ENCODE peak calls at places on chromosomes 6 and 20, in ten cellular contexts. F is activated naive CD4-positive, alpha-beta T cell treated with anti-CD3 and anti-CD28 coated beads for 36 hours; Z is endothelial cell; L is stimulated activated CD4-positive, alpha-beta T cell treated with anti-CD3 and anti-CD28 coated beads, TNF-alpha, amount 100 ng/mL, for 24 hours; Y is PC-3; A is memory B cell; W is bronchial epithelial cell; X is stimulated activated naive CD4-positive, alpha-beta T cell; E is NCI-H510A treated with DMSO at 0.1 percent for 48 hours; B is smooth muscle cell of the brain vasculature. G is an unnamed sample.

GRCh38 chr6:30259140-30260035 is 46.2 kb upstream of the TRIM26 start:
- DNase-seq in B (peak; percentile 39), F (peak; percentile 86), Y (peak; percentile 83), W (peak; percentile 85), L (peak; percentile 44), X (peak; percentile 70), E (no peak), A (peak; percentile 78), Z (peak; percentile 70), G (no peak)

GRCh38 chr6:48135352-48136084 is 24.5 kb upstream of the PTCHD4 start:
- DNase-seq in X (no peak), Z (no peak), B (no peak), E (no peak), F (no peak), A (no peak), L (no peak), W (peak; percentile 83), Y (peak; percentile 77), G (no peak)

GRCh38 chr6:57316581-57317059 is 810 bp upstream of the PRIM2 start:
- DNase-seq in Y (peak; percentile 96), E (peak; percentile 99), F (peak; percentile 91), A (peak; percentile 71), Z (peak; percentile 77), W (peak; percentile 85), L (peak; percentile 59), X (peak; percentile 77), B (peak; percentile 82), G (peak; percentile 80)

GRCh38 chr6:97586344-97586743 is 303.3 kb upstream of the MMS22L start:
- DNase-seq in A (no peak), F (no peak), W (peak; percentile 18), B (no peak), E (no peak), Y (no peak), X (no peak), L (no peak), Z (peak; percentile 8), G (no peak)

GRCh38 chr20:9220874-9221547 is 152.1 kb downstream of the PLCB4 start:
- DNase-seq in B (no peak), E (no peak), F (no peak), Y (no peak), X (no peak), Z (no peak), W (peak; percentile 23), L (no peak), A (no peak), G (no peak)

GRCh38 chr20:38143238-38143645 is 21.8 kb downstream of the TGM2 start:
- DNase-seq in E (peak; percentile 62), L (no peak), Z (no peak), F (no peak), B (no peak), Y (peak; percentile 69), X (no peak), A (no peak), W (peak; percentile 77), G (no peak)

GRCh38 chr6:131909408-131910218 is 41.6 kb downstream of the CCN2 start:
- DNase-seq in F (peak; percentile 87), X (peak; percentile 54), W (peak; percentile 60), L (peak; percentile 47), Z (peak; percentile 84), Y (peak; percentile 87), E (peak; percentile 17), A (peak; percentile 65), B (peak; percentile 58), G (peak; percentile 15)

GRCh38 chr6:127119361-127120108 is 1.1 kb downstream of the RSPO3 start:
- DNase-seq in Z (peak; percentile 34), E (no peak), F (peak; percentile 21), X (no peak), A (no peak), B (no peak), Y (no peak), W (no peak), L (no peak), G (no peak)

GRCh38 chr20:36645998-36646397 is at the start of gene SLA2:
- DNase-seq in A (peak; percentile 49), X (peak; percentile 32), W (no peak), Z (no peak), L (peak; percentile 32), Y (no peak), F (peak; percentile 83), E (no peak), B (no peak), G (no peak)

GRCh38 chr6:73169111-73169510 is 56.2 kb downstream of the KHDC1L start:
- DNase-seq in X (no peak), Z (no peak), B (no peak), Y (no peak), L (no peak), E (no peak), A (no peak), W (no peak), F (no peak), G (no peak)

GRCh38 chr6:143125896-143126573 is 65.3 kb downstream of the AIG1 start:
- DNase-seq in Y (no peak), W (no peak), A (no peak), X (no peak), E (no peak), F (no peak), L (no peak), B (no peak), Z (no peak), G (no peak)

GRCh38 chr20:51022803-51023616 is at the start of gene KCNG1:
- DNase-seq in Y (peak; percentile 95), W (peak; percentile 38), B (no peak), E (peak; percentile 11), F (peak; percentile 66), Z (peak; percentile 81), A (no peak), L (peak; percentile 36), X (no peak), G (no peak)

GRCh38 chr20:58239216-58239615 is 10.8 kb upstream of the ANKRD60 start:
- DNase-seq in Z (no peak), L (no peak), W (no peak), A (no peak), B (no peak), F (no peak), E (no peak), X (no peak), Y (no peak), G (no peak)

GRCh38 chr20:46060301-46060881 is 29.4 kb downstream of the NCOA5 start:
- DNase-seq in E (peak; percentile 20), B (no peak), A (no peak), Y (no peak), W (no peak), Z (no peak), X (no peak), L (no peak), F (no peak), G (peak; percentile 71)

GRCh38 chr6:12260458-12261041 is 29.6 kb upstream of the EDN1 start:
- DNase-seq in F (no peak), B (no peak), W (no peak), L (no peak), X (no peak), Y (no peak), A (no peak), E (no peak), Z (no peak), G (no peak)

GRCh38 chr6:32117461-32117860 is 8.3 kb upstream of the TNXB start:
- DNase-seq in X (no peak), B (no peak), E (no peak), L (no peak), A (no peak), F (no peak), W (no peak), Y (no peak), Z (no peak), G (no peak)

GRCh38 chr6:30061766-30062458 is 847 bp downstream of the POLR1H start:
- DNase-seq in A (no peak), F (peak; percentile 67), B (no peak), Z (no peak), Y (peak; percentile 44), E (peak; percentile 39), W (peak; percentile 38), L (no peak), X (peak; percentile 36), G (no peak)

GRCh38 chr6:112030965-112031660 is 22.8 kb upstream of the CCN6 start:
- DNase-seq in X (no peak), Y (no peak), A (no peak), L (no peak), F (no peak), W (no peak), B (no peak), E (no peak), Z (no peak), G (no peak)

GRCh38 chr6:18503588-18504231 is 116.6 kb downstream of the RNF144B start:
- DNase-seq in X (peak; percentile 15), L (no peak), Z (peak; percentile 56), E (peak; percentile 70), W (peak; percentile 79), A (peak; percentile 46), Y (peak; percentile 81), F (peak; percentile 56), B (peak; percentile 57), G (peak; percentile 71)

GRCh38 chr20:47043076-47043475 is 148.4 kb downstream of the EYA2 start:
- DNase-seq in B (peak; percentile 40), E (no peak), W (no peak), Z (no peak), X (no peak), L (no peak), F (no peak), Y (no peak), A (no peak), G (no peak)

GRCh38 chr20:21182832-21183563 is 57.1 kb downstream of the KIZ start:
- DNase-seq in X (no peak), A (no peak), W (peak; percentile 28), B (no peak), F (no peak), Z (no peak), L (no peak), E (no peak), Y (peak; percentile 96), G (no peak)

GRCh38 chr20:4513720-4514119 is 208.0 kb upstream of the PRND start:
- DNase-seq in A (no peak), E (no peak), L (no peak), X (no peak), Z (no peak), B (peak; percentile 70), F (no peak), W (peak; percentile 88), Y (peak; percentile 96), G (no peak)

GRCh38 chr6:104943781-104944180 is 13.1 kb upstream of the LIN28B start:
- DNase-seq in Y (peak; percentile 35), A (no peak), F (peak; percentile 17), B (no peak), Z (peak; percentile 50), E (no peak), W (peak; percentile 29), L (no peak), X (no peak), G (no peak)

GRCh38 chr20:53269380-53269779 is 297.2 kb downstream of the TSHZ2 start:
- DNase-seq in F (no peak), Y (no peak), W (no peak), E (no peak), B (no peak), L (no peak), A (no peak), Z (no peak), X (no peak), G (no peak)

GRCh38 chr20:29878777-29879442 is 1378.6 kb upstream of the DEFB115 start:
- DNase-seq in L (no peak), B (no peak), X (no peak), E (no peak), F (peak; percentile 25), A (no peak), Y (no peak), Z (no peak), W (no peak), G (no peak)

G was measured in NCI-H2029.